ENCODE peak calls at places on chromosome 2, in ten cellular contexts. One of them, this sample, is unnamed.
A peak's percentile ranks its signal among the peaks of the same experiment; 100 is the strongest.

GRCh38 chr2:157336137-157336721 is 10.6 kb upstream of the ERMN start:
- DNase-seq in left ventricle myocardium inferior: no peak
- DNase-seq in uterus: no peak
- DNase-seq in right lobe of liver: no peak
- DNase-seq in OCI-LY7: peak; percentile 72
- DNase-seq in heart right ventricle: peak; percentile 18
- DNase-seq in HCT116: peak; percentile 39
- DNase-seq in Caco-2: peak; percentile 59
- DNase-seq in colonic mucosa: peak; percentile 36
- DNase-seq in psoas muscle: no peak
- DNase-seq in this sample: no peak

GRCh38 chr2:233290446-233290845 is 17.2 kb upstream of the SAG start:
- DNase-seq in HCT116: no peak
- DNase-seq in Caco-2: no peak
- DNase-seq in left ventricle myocardium inferior: no peak
- DNase-seq in uterus: no peak
- DNase-seq in right lobe of liver: no peak
- DNase-seq in psoas muscle: no peak
- DNase-seq in colonic mucosa: no peak
- DNase-seq in OCI-LY7: no peak
- DNase-seq in heart right ventricle: no peak
- DNase-seq in this sample: no peak

GRCh38 chr2:110747522-110748488 is 15.4 kb downstream of the ACOXL start:
- DNase-seq in heart right ventricle: no peak
- DNase-seq in HCT116: no peak
- DNase-seq in Caco-2: no peak
- DNase-seq in right lobe of liver: no peak
- DNase-seq in OCI-LY7: peak; percentile 12
- DNase-seq in uterus: no peak
- DNase-seq in psoas muscle: no peak
- DNase-seq in colonic mucosa: no peak
- DNase-seq in left ventricle myocardium inferior: no peak
- DNase-seq in this sample: no peak

GRCh38 chr2:155841442-155841841 is 491.1 kb downstream of the NR4A2 start:
- DNase-seq in colonic mucosa: no peak
- DNase-seq in psoas muscle: no peak
- DNase-seq in heart right ventricle: no peak
- DNase-seq in left ventricle myocardium inferior: no peak
- DNase-seq in uterus: no peak
- DNase-seq in Caco-2: no peak
- DNase-seq in HCT116: no peak
- DNase-seq in OCI-LY7: no peak
- DNase-seq in right lobe of liver: no peak
- DNase-seq in this sample: no peak

GRCh38 chr2:127439343-127439742 is 21.1 kb downstream of the PROC start:
- DNase-seq in psoas muscle: no peak
- DNase-seq in OCI-LY7: no peak
- DNase-seq in right lobe of liver: no peak
- DNase-seq in left ventricle myocardium inferior: no peak
- DNase-seq in heart right ventricle: no peak
- DNase-seq in HCT116: no peak
- DNase-seq in uterus: no peak
- DNase-seq in colonic mucosa: no peak
- DNase-seq in Caco-2: no peak
- DNase-seq in this sample: no peak

GRCh38 chr2:117470311-117471095 is 344.0 kb upstream of the DDX18 start:
- DNase-seq in psoas muscle: no peak
- DNase-seq in HCT116: peak; percentile 6
- DNase-seq in right lobe of liver: no peak
- DNase-seq in left ventricle myocardium inferior: no peak
- DNase-seq in uterus: no peak
- DNase-seq in heart right ventricle: peak; percentile 6
- DNase-seq in Caco-2: peak; percentile 64
- DNase-seq in OCI-LY7: peak; percentile 63
- DNase-seq in colonic mucosa: peak; percentile 49
- DNase-seq in this sample: peak; percentile 24

GRCh38 chr2:198252472-198252871 is 448.1 kb downstream of the PLCL1 start:
- DNase-seq in right lobe of liver: no peak
- DNase-seq in colonic mucosa: no peak
- DNase-seq in Caco-2: no peak
- DNase-seq in uterus: no peak
- DNase-seq in HCT116: no peak
- DNase-seq in OCI-LY7: no peak
- DNase-seq in left ventricle myocardium inferior: no peak
- DNase-seq in psoas muscle: no peak
- DNase-seq in heart right ventricle: no peak
- DNase-seq in this sample: no peak

GRCh38 chr2:43300781-43301586 is 74.6 kb upstream of the ZFP36L2 start:
- DNase-seq in right lobe of liver: peak; percentile 67
- DNase-seq in colonic mucosa: no peak
- DNase-seq in psoas muscle: no peak
- DNase-seq in OCI-LY7: no peak
- DNase-seq in left ventricle myocardium inferior: no peak
- DNase-seq in uterus: no peak
- DNase-seq in Caco-2: no peak
- DNase-seq in HCT116: no peak
- DNase-seq in heart right ventricle: no peak
- DNase-seq in this sample: no peak

GRCh38 chr2:66897181-66897580 is 462.3 kb downstream of the MEIS1 start:
- DNase-seq in uterus: peak; percentile 79
- DNase-seq in Caco-2: no peak
- DNase-seq in left ventricle myocardium inferior: no peak
- DNase-seq in colonic mucosa: no peak
- DNase-seq in OCI-LY7: no peak
- DNase-seq in heart right ventricle: no peak
- DNase-seq in psoas muscle: no peak
- DNase-seq in HCT116: no peak
- DNase-seq in right lobe of liver: no peak
- DNase-seq in this sample: no peak

GRCh38 chr2:234251326-234252271 is 201.1 kb downstream of the SPP2 start:
- DNase-seq in colonic mucosa: peak; percentile 33
- DNase-seq in Caco-2: peak; percentile 16
- DNase-seq in heart right ventricle: no peak
- DNase-seq in HCT116: no peak
- DNase-seq in left ventricle myocardium inferior: no peak
- DNase-seq in right lobe of liver: no peak
- DNase-seq in psoas muscle: no peak
- DNase-seq in uterus: no peak
- DNase-seq in OCI-LY7: no peak
- DNase-seq in this sample: peak; percentile 56

GRCh38 chr2:36322108-36322507 is 33.5 kb upstream of the CRIM1 start:
- DNase-seq in right lobe of liver: no peak
- DNase-seq in heart right ventricle: no peak
- DNase-seq in OCI-LY7: no peak
- DNase-seq in left ventricle myocardium inferior: no peak
- DNase-seq in colonic mucosa: no peak
- DNase-seq in uterus: no peak
- DNase-seq in psoas muscle: no peak
- DNase-seq in HCT116: peak; percentile 19
- DNase-seq in Caco-2: peak; percentile 35
- DNase-seq in this sample: no peak

GRCh38 chr2:233413046-233413445 is 58.8 kb downstream of the DGKD start:
- DNase-seq in heart right ventricle: no peak
- DNase-seq in right lobe of liver: no peak
- DNase-seq in psoas muscle: no peak
- DNase-seq in left ventricle myocardium inferior: no peak
- DNase-seq in uterus: no peak
- DNase-seq in Caco-2: no peak
- DNase-seq in colonic mucosa: no peak
- DNase-seq in OCI-LY7: no peak
- DNase-seq in HCT116: no peak
- DNase-seq in this sample: no peak

GRCh38 chr2:28532399-28532798 is 36.5 kb downstream of the PLB1 start:
- DNase-seq in left ventricle myocardium inferior: no peak
- DNase-seq in uterus: no peak
- DNase-seq in right lobe of liver: no peak
- DNase-seq in psoas muscle: no peak
- DNase-seq in heart right ventricle: no peak
- DNase-seq in OCI-LY7: no peak
- DNase-seq in HCT116: no peak
- DNase-seq in colonic mucosa: no peak
- DNase-seq in Caco-2: no peak
- DNase-seq in this sample: no peak

GRCh38 chr2:71544919-71545571 is 91.7 kb downstream of the DYSF start:
- DNase-seq in uterus: no peak
- DNase-seq in OCI-LY7: no peak
- DNase-seq in psoas muscle: peak; percentile 35
- DNase-seq in left ventricle myocardium inferior: peak; percentile 31
- DNase-seq in right lobe of liver: no peak
- DNase-seq in HCT116: no peak
- DNase-seq in colonic mucosa: peak; percentile 55
- DNase-seq in heart right ventricle: peak; percentile 53
- DNase-seq in Caco-2: no peak
- DNase-seq in this sample: peak; percentile 55

GRCh38 chr2:147456729-147457128 is 388.1 kb upstream of the ACVR2A start:
- DNase-seq in OCI-LY7: no peak
- DNase-seq in left ventricle myocardium inferior: no peak
- DNase-seq in Caco-2: no peak
- DNase-seq in heart right ventricle: no peak
- DNase-seq in uterus: no peak
- DNase-seq in psoas muscle: no peak
- DNase-seq in right lobe of liver: no peak
- DNase-seq in colonic mucosa: no peak
- DNase-seq in HCT116: no peak
- DNase-seq in this sample: no peak

GRCh38 chr2:70475266-70475665 is 78.4 kb downstream of the TGFA start:
- DNase-seq in uterus: no peak
- DNase-seq in colonic mucosa: no peak
- DNase-seq in left ventricle myocardium inferior: no peak
- DNase-seq in heart right ventricle: no peak
- DNase-seq in OCI-LY7: peak; percentile 20
- DNase-seq in Caco-2: no peak
- DNase-seq in HCT116: no peak
- DNase-seq in right lobe of liver: no peak
- DNase-seq in psoas muscle: no peak
- DNase-seq in this sample: no peak
- H3K4me1 ChIP-seq in uterus: no peaks in the 10 kb centered on the region
- H3K4me1 ChIP-seq in colonic mucosa: no peaks in the 10 kb centered on the region
- H3K4me1 ChIP-seq in left ventricle myocardium inferior: peaks cover 9% of the 10 kb centered on the region
- H3K4me1 ChIP-seq in heart right ventricle: no peaks in the 10 kb centered on the region
- H3K4me1 ChIP-seq in OCI-LY7: peaks cover 5% of the 10 kb centered on the region
- H3K4me1 ChIP-seq in Caco-2: peaks cover 11% of the 10 kb centered on the region
- H3K4me1 ChIP-seq in HCT116: peaks cover 2% of the 10 kb centered on the region
- H3K4me1 ChIP-seq in right lobe of liver: no peaks in the 10 kb centered on the region
- H3K4me1 ChIP-seq in psoas muscle: no peaks in the 10 kb centered on the region
- H3K4me1 ChIP-seq in this sample: no peaks in the 10 kb centered on the region

GRCh38 chr2:85853499-85854165 is 35.2 kb downstream of the ST3GAL5 start:
- DNase-seq in heart right ventricle: no peak
- DNase-seq in left ventricle myocardium inferior: no peak
- DNase-seq in OCI-LY7: peak; percentile 33
- DNase-seq in colonic mucosa: no peak
- DNase-seq in psoas muscle: no peak
- DNase-seq in right lobe of liver: no peak
- DNase-seq in uterus: no peak
- DNase-seq in Caco-2: no peak
- DNase-seq in HCT116: no peak
- DNase-seq in this sample: no peak
- H3K4me1 ChIP-seq in heart right ventricle: peaks cover 5% of the 10 kb centered on the region
- H3K4me1 ChIP-seq in left ventricle myocardium inferior: peaks cover 20% of the 10 kb centered on the region
- H3K4me1 ChIP-seq in OCI-LY7: peaks cover 16% of the 10 kb centered on the region
- H3K4me1 ChIP-seq in colonic mucosa: no peaks in the 10 kb centered on the region
- H3K4me1 ChIP-seq in psoas muscle: peaks cover 9% of the 10 kb centered on the region
- H3K4me1 ChIP-seq in right lobe of liver: peaks cover 3% of the 10 kb centered on the region
- H3K4me1 ChIP-seq in uterus: no peaks in the 10 kb centered on the region
- H3K4me1 ChIP-seq in Caco-2: no peaks in the 10 kb centered on the region
- H3K4me1 ChIP-seq in HCT116: no peaks in the 10 kb centered on the region
- H3K4me1 ChIP-seq in this sample: peaks cover 6% of the 10 kb centered on the region

GRCh38 chr2:1795261-1795828 is 51.0 kb upstream of the PXDN start:
- DNase-seq in heart right ventricle: no peak
- DNase-seq in left ventricle myocardium inferior: no peak
- DNase-seq in OCI-LY7: no peak
- DNase-seq in colonic mucosa: no peak
- DNase-seq in HCT116: no peak
- DNase-seq in uterus: no peak
- DNase-seq in Caco-2: no peak
- DNase-seq in psoas muscle: no peak
- DNase-seq in right lobe of liver: no peak
- DNase-seq in this sample: no peak

GRCh38 chr2:1798425-1799144 is 54.3 kb upstream of the PXDN start:
- DNase-seq in Caco-2: no peak
- DNase-seq in colonic mucosa: no peak
- DNase-seq in HCT116: no peak
- DNase-seq in uterus: no peak
- DNase-seq in heart right ventricle: no peak
- DNase-seq in psoas muscle: no peak
- DNase-seq in right lobe of liver: no peak
- DNase-seq in left ventricle myocardium inferior: no peak
- DNase-seq in OCI-LY7: no peak
- DNase-seq in this sample: no peak

GRCh38 chr2:1795842-1796580 is 51.7 kb upstream of the PXDN start:
- DNase-seq in HCT116: no peak
- DNase-seq in colonic mucosa: no peak
- DNase-seq in right lobe of liver: no peak
- DNase-seq in psoas muscle: no peak
- DNase-seq in OCI-LY7: no peak
- DNase-seq in Caco-2: no peak
- DNase-seq in uterus: no peak
- DNase-seq in heart right ventricle: no peak
- DNase-seq in left ventricle myocardium inferior: no peak
- DNase-seq in this sample: no peak

GRCh38 chr2:1794821-1795220 is 50.5 kb upstream of the PXDN start:
- DNase-seq in HCT116: no peak
- DNase-seq in left ventricle myocardium inferior: no peak
- DNase-seq in psoas muscle: no peak
- DNase-seq in Caco-2: no peak
- DNase-seq in uterus: no peak
- DNase-seq in colonic mucosa: no peak
- DNase-seq in heart right ventricle: no peak
- DNase-seq in right lobe of liver: no peak
- DNase-seq in OCI-LY7: no peak
- DNase-seq in this sample: no peak

GRCh38 chr2:1796581-1796930 is 52.2 kb upstream of the PXDN start:
- DNase-seq in left ventricle myocardium inferior: no peak
- DNase-seq in colonic mucosa: no peak
- DNase-seq in heart right ventricle: no peak
- DNase-seq in psoas muscle: no peak
- DNase-seq in right lobe of liver: no peak
- DNase-seq in OCI-LY7: no peak
- DNase-seq in uterus: no peak
- DNase-seq in Caco-2: no peak
- DNase-seq in HCT116: no peak
- DNase-seq in this sample: no peak
- H3K4me1 ChIP-seq in left ventricle myocardium inferior: no peaks in the 10 kb centered on the region
- H3K4me1 ChIP-seq in colonic mucosa: no peaks in the 10 kb centered on the region
- H3K4me1 ChIP-seq in heart right ventricle: no peaks in the 10 kb centered on the region
- H3K4me1 ChIP-seq in psoas muscle: peaks cover 5% of the 10 kb centered on the region
- H3K4me1 ChIP-seq in right lobe of liver: no peaks in the 10 kb centered on the region
- H3K4me1 ChIP-seq in OCI-LY7: no peaks in the 10 kb centered on the region
- H3K4me1 ChIP-seq in uterus: no peaks in the 10 kb centered on the region
- H3K4me1 ChIP-seq in Caco-2: no peaks in the 10 kb centered on the region
- H3K4me1 ChIP-seq in HCT116: no peaks in the 10 kb centered on the region
- H3K4me1 ChIP-seq in this sample: no peaks in the 10 kb centered on the region

DNA sequence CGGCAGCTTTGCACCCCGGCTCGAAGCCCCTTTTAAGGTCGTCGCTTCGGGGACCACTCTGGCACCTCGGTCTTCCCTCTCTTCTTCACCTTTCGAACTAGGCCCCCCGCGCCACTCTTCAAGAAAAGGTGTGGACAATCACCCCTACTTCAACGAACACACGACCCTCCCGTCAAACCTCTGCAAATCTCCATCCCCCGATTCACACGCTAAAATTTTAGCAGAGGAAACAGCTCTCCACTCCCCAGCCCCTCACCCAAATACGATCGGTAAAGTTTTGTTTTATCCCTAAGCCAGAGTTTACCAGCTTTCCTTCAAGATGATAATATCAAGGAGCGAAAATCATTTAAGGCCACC is 85.4 kb downstream of the RBMS1 start:
- DNase-seq in OCI-LY7: no peak
- DNase-seq in Caco-2: no peak
- DNase-seq in colonic mucosa: peak; percentile 31
- DNase-seq in psoas muscle: no peak
- DNase-seq in left ventricle myocardium inferior: no peak
- DNase-seq in heart right ventricle: no peak
- DNase-seq in uterus: no peak
- DNase-seq in right lobe of liver: peak; percentile 55
- DNase-seq in HCT116: no peak
- DNase-seq in this sample: no peak
- H3K4me1 ChIP-seq in OCI-LY7: peaks cover 48% of the 10 kb centered on the region
- H3K4me1 ChIP-seq in Caco-2: peaks cover 24% of the 10 kb centered on the region
- H3K4me1 ChIP-seq in colonic mucosa: peaks cover 6% of the 10 kb centered on the region
- H3K4me1 ChIP-seq in psoas muscle: peaks cover 58% of the 10 kb centered on the region
- H3K4me1 ChIP-seq in left ventricle myocardium inferior: peaks cover 90% of the 10 kb centered on the region
- H3K4me1 ChIP-seq in heart right ventricle: peaks cover 68% of the 10 kb centered on the region
- H3K4me1 ChIP-seq in uterus: peaks cover 20% of the 10 kb centered on the region
- H3K4me1 ChIP-seq in right lobe of liver: no peaks in the 10 kb centered on the region
- H3K4me1 ChIP-seq in HCT116: peaks cover 5% of the 10 kb centered on the region
- H3K4me1 ChIP-seq in this sample: no peaks in the 10 kb centered on the region

This sample was measured in mucosa of descending colon.